ENCODE peak calls at places on chromosome 22, in five cellular contexts. F is NCI-H2029, G is RWPE1, W is non-pigmented ciliary epithelial cell, E is HAP-1. Z is an unnamed sample.

GRCh38 chr22:36901411-36902142 is 11.9 kb upstream of the CSF2RB start:
- DNase-seq in F (no peak), G (no peak), W (no peak), E (no peak), Z (no peak)

GRCh38 chr22:50688448-50688847 is 15.8 kb downstream of the SHANK3 start:
- DNase-seq in F (no peak), G (no peak), W (no peak), E (no peak), Z (no peak)

GRCh38 chr22:42880815-42881214 is 23.7 kb upstream of the ARFGAP3 start:
- DNase-seq in F (no peak), G (no peak), W (no peak), E (no peak), Z (no peak)

GRCh38 chr22:37316875-37317371 is 34.6 kb downstream of the CYTH4 start:
- DNase-seq in F (peak; percentile 51), G (peak; percentile 88), W (peak; percentile 61), E (peak; percentile 84), Z (peak; percentile 9)

GRCh38 chr22:39622881-39623367 is 52.4 kb downstream of the CACNA1I start:
- DNase-seq in F (no peak), G (no peak), W (no peak), E (peak; percentile 89), Z (no peak)

GRCh38 chr22:38707346-38707745 is 1.6 kb downstream of the GTPBP1 start:
- DNase-seq in F (no peak), G (peak; percentile 73), W (no peak), E (no peak), Z (no peak)

GRCh38 chr22:43295660-43296059 is 47.5 kb downstream of the SCUBE1 start:
- DNase-seq in F (no peak), G (no peak), W (no peak), E (no peak), Z (no peak)

GRCh38 chr22:36368359-36368983 is 19.3 kb downstream of the MYH9 start:
- DNase-seq in F (no peak), G (peak; percentile 45), W (no peak), E (peak; percentile 80), Z (no peak)

GRCh38 chr22:35835998-35836691 is 118.5 kb downstream of the APOL5 start:
- DNase-seq in F (peak; percentile 89), G (peak; percentile 75), W (no peak), E (peak; percentile 60), Z (peak; percentile 15)

GRCh38 chr22:20117656-20118571 is 888 bp upstream of the TRMT2A start:
- DNase-seq in F (no peak), G (no peak), W (no peak), E (no peak), Z (no peak)

GRCh38 chr22:26713823-26714449 is 56.5 kb downstream of the MIAT start:
- DNase-seq in F (no peak), G (no peak), W (peak; percentile 54), E (no peak), Z (no peak)

GRCh38 chr22:28006271-28006670 is 87.2 kb upstream of the PITPNB start:
- DNase-seq in F (no peak), G (no peak), W (no peak), E (no peak), Z (no peak)

GRCh38 chr22:19610518-19611253 is 86.5 kb upstream of the CLDN5 start:
- DNase-seq in F (no peak), G (no peak), W (no peak), E (no peak), Z (no peak)

GRCh38 chr22:32202539-32203180 is 2.2 kb downstream of the RFPL2 start:
- DNase-seq in F (peak; percentile 75), G (peak; percentile 58), W (no peak), E (peak; percentile 44), Z (peak; percentile 6)

GRCh38 chr22:29719894-29720645 is at the start of gene CABP7:
- DNase-seq in F (no peak), G (no peak), W (no peak), E (no peak), Z (no peak)

GRCh38 chr22:17057959-17058814 is 26.6 kb upstream of the IL17RA start:
- DNase-seq in F (peak; percentile 53), G (peak; percentile 59), W (peak; percentile 44), E (peak; percentile 82), Z (peak; percentile 3)

GRCh38 chr22:29751139-29751538 is 15.7 kb downstream of the ZMAT5 start:
- DNase-seq in F (no peak), G (no peak), W (no peak), E (no peak), Z (no peak)

GRCh38 chr22:30695351-30695762 is 683 bp downstream of the OSBP2 start:
- DNase-seq in F (no peak), G (no peak), W (no peak), E (peak; percentile 23), Z (no peak)

GRCh38 chr22:39176673-39177455 is 24.4 kb upstream of the CBX7 start:
- DNase-seq in F (no peak), G (no peak), W (no peak), E (no peak), Z (no peak)

GRCh38 chr22:36330655-36331305 is 57.0 kb downstream of the MYH9 start:
- DNase-seq in F (peak; percentile 23), G (no peak), W (no peak), E (no peak), Z (no peak)

GRCh38 chr22:42473484-42474193 is 41.4 kb upstream of the NFAM1 start:
- DNase-seq in F (peak; percentile 60), G (peak; percentile 44), W (peak; percentile 31), E (peak; percentile 50), Z (peak; percentile 5)

GRCh38 chr22:42947211-42947990 is 67.5 kb downstream of the PACSIN2 start:
- DNase-seq in F (peak; percentile 82), G (no peak), W (no peak), E (peak; percentile 52), Z (no peak)

GRCh38 chr22:45101828-45102227 is 61.9 kb upstream of the NUP50 start:
- DNase-seq in F (peak; percentile 17), G (peak; percentile 26), W (no peak), E (peak; percentile 44), Z (peak; percentile 9)

GRCh38 chr22:46380069-46380468 is 44.6 kb downstream of the TRMU start:
- DNase-seq in F (no peak), G (no peak), W (no peak), E (no peak), Z (no peak)

GRCh38 chr22:42294034-42294985 is 23.9 kb upstream of the TCF20 start:
- DNase-seq in F (no peak), G (peak; percentile 45), W (no peak), E (peak; percentile 64), Z (no peak)

GRCh38 chr22:38967451-38968450 is 10.3 kb downstream of the APOBEC3A start:
- DNase-seq in F (no peak), G (no peak), W (no peak), E (no peak), Z (no peak)

GRCh38 chr22:38177926-38178604 is 3.6 kb downstream of the PLA2G6 start:
- DNase-seq in F (peak; percentile 85), G (no peak), W (peak; percentile 44), E (peak; percentile 60), Z (no peak)

GRCh38 chr22:50040717-50041116 is 17.4 kb downstream of the TTLL8 start:
- DNase-seq in F (peak; percentile 8), G (no peak), W (no peak), E (no peak), Z (peak; percentile 44)

Z was measured in NCI-H774.